ENCODE peak calls at places on chromosomes 4 and X, in five cellular contexts. U is GM12864, L is K562, Q is left ventricle myocardium inferior, I is brain microvascular endothelial cell. G is an unnamed sample.

GRCh38 chrX:115894087-115894486 is 276.5 kb upstream of the AGTR2 start:
- DNase-seq in I (peak; percentile 13), U (no peak), Q (no peak), L (no peak), G (peak; percentile 78)

GRCh38 chr4:153062652-153063168 is 126.6 kb downstream of the FHDC1 start:
- DNase-seq in U (no peak), Q (no peak), I (no peak), L (no peak), G (no peak)

GRCh38 chr4:6688879-6689505 is 4.7 kb upstream of the S100P start:
- DNase-seq in L (peak; percentile 71), I (peak; percentile 96), Q (no peak), U (no peak), G (no peak)

GRCh38 chr4:10117424-10118354 is 1.1 kb upstream of the WDR1 start:
- DNase-seq in U (peak; percentile 49), Q (no peak), L (no peak), I (no peak), G (no peak)

GRCh38 chrX:14581081-14581480 is 51.7 kb downstream of the GLRA2 start:
- DNase-seq in L (no peak), Q (no peak), I (no peak), U (no peak), G (no peak)

GRCh38 chrX:129706395-129707072 is 32.2 kb upstream of the XPNPEP2 start:
- DNase-seq in U (no peak), I (no peak), L (no peak), Q (peak; percentile 59), G (no peak)

GRCh38 chr4:53702334-53703266 is 111.3 kb upstream of the LNX1 start:
- DNase-seq in U (peak; percentile 44), Q (peak; percentile 89), L (no peak), I (peak; percentile 77), G (no peak)

GRCh38 chrX:69323786-69324720 is 158.8 kb upstream of the PJA1 start:
- DNase-seq in L (peak; percentile 0), I (no peak), U (no peak), Q (no peak), G (peak; percentile 71)

GRCh38 chr4:140018931-140019618 is 134.9 kb downstream of the MAML3 start:
- DNase-seq in I (no peak), L (no peak), Q (no peak), U (no peak), G (no peak)

GRCh38 chr4:110335399-110335798 is 137.0 kb upstream of the ELOVL6 start:
- DNase-seq in Q (no peak), L (no peak), I (no peak), U (no peak), G (no peak)

GRCh38 chr4:5474756-5475155 is 233.6 kb downstream of the EVC2 start:
- DNase-seq in Q (no peak), L (no peak), I (peak; percentile 75), U (no peak), G (no peak)

GRCh38 chrX:50770702-50771101 is 43.3 kb downstream of the SHROOM4 start:
- DNase-seq in U (no peak), Q (no peak), L (no peak), I (no peak), G (no peak)

GRCh38 chr4:72112514-72113156 is 80.8 kb downstream of the NPFFR2 start:
- DNase-seq in I (peak; percentile 80), Q (no peak), U (peak; percentile 78), L (peak; percentile 38), G (no peak)

GRCh38 chr4:68874507-68874906 is 58.7 kb downstream of the UGT2B10 start:
- DNase-seq in L (no peak), Q (no peak), U (no peak), I (no peak), G (no peak)

GRCh38 chrX:17817242-17817641 is 43.9 kb downstream of the RAI2 start:
- DNase-seq in L (no peak), Q (no peak), I (no peak), U (no peak), G (no peak)

GRCh38 chrX:17814557-17814956 is 46.5 kb downstream of the RAI2 start:
- DNase-seq in I (peak; percentile 10), U (no peak), Q (no peak), L (no peak), G (no peak)

GRCh38 chrX:17812763-17813162 is 48.3 kb downstream of the RAI2 start:
- DNase-seq in U (no peak), I (no peak), L (peak; percentile 31), Q (no peak), G (no peak)

GRCh38 chrX:17813277-17813676 is 47.8 kb downstream of the RAI2 start:
- DNase-seq in I (no peak), Q (no peak), U (no peak), L (no peak), G (no peak)

DNA sequence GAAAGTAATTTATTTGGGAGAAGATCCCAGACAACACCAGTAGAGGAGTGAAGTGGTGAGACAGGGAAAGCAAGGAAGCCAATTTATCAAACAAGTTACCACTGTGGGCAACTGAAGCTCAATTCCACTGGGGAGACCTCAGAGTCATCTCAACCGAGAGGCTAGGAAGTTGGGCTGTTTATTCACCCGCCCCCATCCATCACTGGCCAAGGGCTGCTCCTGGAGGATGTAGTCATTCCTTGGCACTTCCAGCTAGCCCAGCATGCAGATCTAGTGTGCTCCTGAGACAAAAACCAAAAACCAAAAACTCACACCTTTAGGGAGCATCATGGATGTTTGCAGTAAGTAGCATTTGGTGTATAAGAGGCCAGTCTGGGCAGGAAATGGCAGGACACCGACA is 47.0 kb downstream of the RAI2 start:
- DNase-seq in L (no peak), U (no peak), Q (no peak), I (no peak), G (no peak)
- H3K4me3 ChIP-seq in L (no peak overlapping the region), U (no peak overlapping the region), Q (no peak overlapping the region), I (no peak overlapping the region), G (no peak overlapping the region)

GRCh38 chrX:75544760-75545159 is 21.9 kb upstream of the ZDHHC15 start:
- DNase-seq in L (no peak), I (no peak), U (no peak), Q (no peak), G (no peak)
- H3K4me3 ChIP-seq in L (no peak overlapping the region), I (no peak overlapping the region), U (no peak overlapping the region), Q (no peak overlapping the region), G (no peak overlapping the region)

DNA sequence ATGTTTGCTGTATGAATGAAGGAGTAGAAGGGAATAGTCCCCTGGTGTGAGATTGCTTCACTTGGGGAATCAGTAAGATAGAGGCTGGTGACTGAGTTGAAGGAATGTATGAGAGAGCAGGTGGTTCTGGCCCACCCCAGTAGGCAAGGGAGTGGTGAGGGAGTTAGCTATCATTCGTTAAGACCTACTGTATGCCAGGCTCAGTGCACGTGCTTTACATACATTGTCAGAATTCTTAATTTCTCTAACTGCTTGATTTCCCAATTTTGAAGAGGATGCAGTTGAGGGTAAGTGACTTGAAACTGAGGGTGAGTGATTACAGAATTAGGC is 700 bp downstream of the VMA21 start:
- DNase-seq in I (no peak), Q (no peak), U (no peak), L (peak; percentile 7), G (no peak)
- H3K4me3 ChIP-seq in I (peak overlapping the region; percentile 78), Q (peak overlapping the region; percentile 83), U (peak overlapping the region; percentile 85), L (peak overlapping the region; percentile 98), G (peak overlapping the region; percentile 96)

GRCh38 chr4:1746265-1746691 is 25.0 kb downstream of the TACC3 start:
- DNase-seq in L (peak; percentile 90), Q (peak; percentile 68), U (no peak), I (peak; percentile 74), G (peak; percentile 96)
- H3K4me3 ChIP-seq in L (no peak overlapping the region), Q (no peak overlapping the region), U (no peak overlapping the region), I (no peak overlapping the region), G (no peak overlapping the region)

DNA sequence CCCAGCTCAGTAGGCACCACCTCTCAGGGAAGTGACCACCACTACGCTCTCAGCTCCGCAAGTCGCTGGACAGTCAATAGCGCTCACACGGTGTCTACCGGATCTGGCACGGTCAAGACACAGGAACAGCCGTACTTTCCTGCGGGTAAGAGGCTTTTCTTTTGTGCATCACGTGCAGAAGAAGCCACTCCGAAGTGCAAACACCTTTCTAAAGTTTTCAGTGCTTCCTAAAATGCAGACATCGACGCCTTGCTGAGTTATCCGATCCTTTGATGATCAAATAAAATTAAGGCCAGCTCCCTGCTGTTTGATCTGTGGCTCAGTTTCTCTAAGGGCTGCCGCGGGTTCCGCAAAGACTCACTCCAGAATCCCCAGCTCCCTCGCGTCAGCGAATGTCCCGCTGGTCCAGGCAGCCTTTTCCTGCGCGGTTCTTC is 71.8 kb downstream of the FBXO8 start:
- DNase-seq in I (no peak), U (no peak), Q (no peak), L (no peak), G (no peak)
- H3K4me3 ChIP-seq in I (no peak overlapping the region), U (no peak overlapping the region), Q (peak overlapping the region; percentile 2), L (no peak overlapping the region), G (no peak overlapping the region)

GRCh38 chr4:15938182-15938581 is 358 bp downstream of the FGFBP1 start:
- DNase-seq in L (no peak), U (no peak), Q (no peak), I (no peak), G (no peak)

GRCh38 chr4:15935504-15936392 is 2.8 kb downstream of the FGFBP1 start:
- DNase-seq in U (no peak), Q (no peak), I (peak; percentile 24), L (no peak), G (no peak)

GRCh38 chr4:15934259-15934658 is 4.3 kb downstream of the FGFBP1 start:
- DNase-seq in I (no peak), Q (no peak), L (no peak), U (no peak), G (no peak)

GRCh38 chr4:15938640-15939039 is at the start of gene FGFBP1:
- DNase-seq in Q (no peak), I (no peak), U (no peak), L (no peak), G (no peak)

GRCh38 chr4:15936495-15936894 is 2.0 kb downstream of the FGFBP1 start:
- DNase-seq in U (no peak), I (no peak), L (no peak), Q (no peak), G (no peak)
- H3K4me3 ChIP-seq in U (no peak overlapping the region), I (no peak overlapping the region), L (no peak overlapping the region), Q (no peak overlapping the region), G (no peak overlapping the region)

G was measured in WERI-Rb-1.